ENCODE peak calls at places on chromosomes 3 and 15, in five cellular contexts. W, O, F, V and Y are unnamed samples.

GRCh38 chr3:48607519-48607918 is 1.9 kb downstream of the UQCRC1 start:
- DNase-seq in W (no peak), O (no peak), F (no peak), V (no peak), Y (no peak)

GRCh38 chr15:62566248-62566647 is 401.2 kb upstream of the C2CD4B start:
- DNase-seq in W (peak; percentile 27), O (no peak), F (no peak), V (no peak), Y (no peak)

GRCh38 chr3:185900228-185900627 is 37.6 kb downstream of the TRA2B start:
- DNase-seq in W (peak; percentile 93), O (no peak), F (no peak), V (no peak), Y (no peak)

GRCh38 chr3:36900474-36901443 is 44.1 kb downstream of the TRANK1 start:
- DNase-seq in W (no peak), O (no peak), F (no peak), V (no peak), Y (no peak)

GRCh38 chr3:84963137-84963536 is 4.3 kb downstream of the CADM2 start:
- DNase-seq in W (no peak), O (no peak), F (no peak), V (no peak), Y (no peak)

GRCh38 chr15:32861741-32862140 is 143.9 kb downstream of the GREM1 start:
- DNase-seq in W (peak; percentile 81), O (no peak), F (no peak), V (no peak), Y (no peak)

GRCh38 chr15:77650285-77650684 is 17.6 kb upstream of the LINGO1 start:
- DNase-seq in W (peak; percentile 21), O (no peak), F (no peak), V (no peak), Y (no peak)

GRCh38 chr3:141401584-141402475 is 33.5 kb downstream of the ZBTB38 start:
- DNase-seq in W (no peak), O (no peak), F (peak; percentile 67), V (no peak), Y (no peak)

GRCh38 chr3:14156201-14156600 is 22.2 kb downstream of the XPC start:
- DNase-seq in W (no peak), O (peak; percentile 15), F (no peak), V (no peak), Y (no peak)

GRCh38 chr3:123050666-123051065 is 16.2 kb upstream of the PDIA5 start:
- DNase-seq in W (no peak), O (no peak), F (no peak), V (no peak), Y (no peak)

GRCh38 chr15:58541410-58542087 is 109.8 kb downstream of the LIPC start:
- DNase-seq in W (no peak), O (peak; percentile 33), F (no peak), V (no peak), Y (no peak)

GRCh38 chr3:127089487-127090145 is 103.3 kb upstream of the PRR23E start:
- DNase-seq in W (no peak), O (no peak), F (no peak), V (no peak), Y (no peak)